ENCODE peak calls at places on chromosomes 3 and 15, in five cellular contexts. I is spleen, Y is uterus, X is WERI-Rb-1, B is upper lobe of right lung. J is an unnamed sample.

GRCh38 chr15:31036783-31037182 is 45.4 kb upstream of the MTMR10 start:
- DNase-seq in I (no peak), Y (no peak), X (no peak), B (no peak), J (no peak)

GRCh38 chr15:77541421-77542181 is 91.1 kb downstream of the LINGO1 start:
- DNase-seq in Y (no peak), I (peak), X (no peak), B (no peak), J (no peak)

GRCh38 chr15:50764331-50765201 is 940 bp downstream of the SPPL2A start:
- DNase-seq in B (no peak), Y (no peak), I (no peak), X (no peak), J (no peak)

GRCh38 chr3:73471986-73472385 is 152.8 kb downstream of the PDZRN3 start:
- DNase-seq in I (no peak), Y (no peak), B (no peak), X (no peak), J (no peak)

GRCh38 chr3:101391413-101391812 is 71.0 kb upstream of the IMPG2 start:
- DNase-seq in B (no peak), I (no peak), X (no peak), Y (no peak), J (no peak)

GRCh38 chr3:37935756-37936666 is 54.6 kb upstream of the VILL start:
- DNase-seq in I (no peak), X (no peak), B (no peak), Y (no peak), J (no peak)

GRCh38 chr15:84817461-84818081 is 415 bp downstream of the ALPK3 start:
- DNase-seq in I (peak), B (peak), Y (no peak), X (peak), J (no peak)

GRCh38 chr15:73949496-73949895 is 23.2 kb downstream of the LOXL1 start:
- DNase-seq in X (no peak), Y (no peak), B (peak), I (peak), J (no peak)

GRCh38 chr3:23263796-23264195 is 60.7 kb downstream of the UBE2E2 start:
- DNase-seq in I (no peak), X (no peak), B (no peak), Y (no peak), J (no peak)

GRCh38 chr3:134463676-134464611 is 21.8 kb downstream of the ANAPC13 start:
- DNase-seq in X (no peak), Y (peak), B (no peak), I (no peak), J (peak)

GRCh38 chr3:187918081-187918644 is 172.9 kb upstream of the BCL6 start:
- DNase-seq in I (no peak), B (no peak), Y (no peak), X (no peak), J (no peak)

GRCh38 chr3:169694117-169694516 is 30.6 kb upstream of the MECOM start:
- DNase-seq in B (no peak), Y (no peak), I (no peak), X (no peak), J (no peak)

GRCh38 chr3:8182904-8183303 is 318.7 kb upstream of the LMCD1 start:
- DNase-seq in I (no peak), Y (no peak), X (no peak), B (no peak), J (no peak)

GRCh38 chr15:70853855-70854668 is at the start of gene LARP6:
- DNase-seq in B (no peak), Y (peak), I (no peak), X (peak), J (peak)

GRCh38 chr15:75822685-75823278 is 20.5 kb upstream of the UBE2Q2 start:
- DNase-seq in I (no peak), Y (no peak), B (no peak), X (no peak), J (no peak)

GRCh38 chr15:96494530-96494929 is 164.0 kb downstream of the NR2F2 start:
- DNase-seq in B (no peak), I (no peak), X (no peak), Y (no peak), J (no peak)

GRCh38 chr3:21747376-21747775 is 3.6 kb downstream of the ZNF385D start:
- DNase-seq in B (no peak), Y (no peak), X (no peak), I (no peak), J (no peak)

GRCh38 chr3:74041068-74041675 is 416.4 kb upstream of the PDZRN3 start:
- DNase-seq in I (no peak), B (no peak), X (no peak), Y (no peak), J (no peak)

GRCh38 chr15:70608156-70608555 is 155.2 kb downstream of the UACA start:
- DNase-seq in X (no peak), I (no peak), Y (peak), B (no peak), J (no peak)

GRCh38 chr15:98855815-98856539 is 151.6 kb downstream of the PGPEP1L start:
- DNase-seq in Y (no peak), B (no peak), X (no peak), I (no peak), J (peak)
- H3K27ac ChIP-seq in Y (peak), B (peak), X (no peak), I (no peak), J (no peak)

DNA sequence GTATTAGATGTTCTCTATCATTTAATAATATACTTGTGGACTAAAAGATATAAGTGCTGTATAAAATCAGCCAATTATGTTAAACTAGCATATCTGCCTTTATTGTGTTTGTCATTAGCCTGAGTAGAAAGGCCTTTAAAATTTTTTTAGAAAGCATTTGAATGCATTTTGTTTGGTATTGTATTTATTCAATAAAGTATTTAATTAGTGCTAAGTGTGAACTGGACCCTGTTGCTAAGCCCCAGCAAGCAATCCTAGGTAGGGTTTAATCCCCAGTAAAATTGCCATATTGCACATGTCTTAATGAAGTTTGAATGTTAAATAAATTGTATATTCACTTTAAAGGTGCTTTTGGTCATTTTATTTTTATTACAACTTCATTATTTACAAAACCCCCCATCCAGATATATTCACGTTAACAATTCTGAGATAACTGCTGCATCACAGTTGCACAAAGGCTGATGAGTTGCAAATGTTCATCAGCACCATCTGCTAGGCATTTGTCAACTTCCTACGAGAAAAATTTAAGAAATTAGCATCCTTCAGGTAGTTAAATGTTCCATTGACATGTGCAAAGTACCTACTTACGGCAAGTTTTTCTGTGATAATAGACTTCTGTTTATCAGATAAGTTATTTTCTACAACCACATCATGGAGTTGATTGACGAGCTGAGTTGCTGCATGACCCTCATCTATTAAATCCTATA is 6.3 kb downstream of the EIF4A2 start:
- DNase-seq in I (no peak), Y (no peak), B (no peak), X (no peak), J (no peak)
- H3K27ac ChIP-seq in I (no peak), Y (no peak), B (no peak), X (no peak), J (no peak)

GRCh38 chr3:195001261-195001660 is 269.7 kb downstream of the XXYLT1 start:
- DNase-seq in I (no peak), X (no peak), Y (no peak), B (peak), J (no peak)

GRCh38 chr3:195004512-195005250 is 266.3 kb downstream of the XXYLT1 start:
- DNase-seq in X (no peak), I (no peak), B (peak), Y (no peak), J (no peak)

GRCh38 chr3:195003006-195003892 is 267.7 kb downstream of the XXYLT1 start:
- DNase-seq in Y (peak), B (peak), I (no peak), X (no peak), J (peak)

GRCh38 chr3:195003893-195004289 is 267.1 kb downstream of the XXYLT1 start:
- DNase-seq in Y (no peak), X (no peak), I (no peak), B (peak), J (no peak)

GRCh38 chr3:195001961-195002861 is 268.7 kb downstream of the XXYLT1 start:
- DNase-seq in Y (peak), I (peak), B (peak), X (peak), J (peak)
- H3K27ac ChIP-seq in Y (no peak), I (no peak), B (no peak), X (peak), J (no peak)

GRCh38 chr3:196138927-196139680 is 57.2 kb upstream of the TFRC start:
- DNase-seq in B (no peak), I (no peak), Y (peak), X (no peak), J (no peak)

GRCh38 chr3:196138464-196138863 is 56.6 kb upstream of the TFRC start:
- DNase-seq in Y (no peak), B (no peak), I (no peak), X (no peak), J (no peak)

GRCh38 chr3:196131921-196132320 is 50.0 kb upstream of the TFRC start:
- DNase-seq in B (no peak), Y (no peak), X (no peak), I (no peak), J (no peak)

GRCh38 chr3:196134691-196135090 is 52.8 kb upstream of the TFRC start:
- DNase-seq in I (no peak), B (no peak), X (no peak), Y (no peak), J (no peak)

GRCh38 chr3:196135693-196136639 is 54.1 kb upstream of the TFRC start:
- DNase-seq in I (no peak), Y (no peak), B (peak), X (no peak), J (no peak)
- H3K27ac ChIP-seq in I (no peak), Y (peak), B (peak), X (no peak), J (no peak)

DNA sequence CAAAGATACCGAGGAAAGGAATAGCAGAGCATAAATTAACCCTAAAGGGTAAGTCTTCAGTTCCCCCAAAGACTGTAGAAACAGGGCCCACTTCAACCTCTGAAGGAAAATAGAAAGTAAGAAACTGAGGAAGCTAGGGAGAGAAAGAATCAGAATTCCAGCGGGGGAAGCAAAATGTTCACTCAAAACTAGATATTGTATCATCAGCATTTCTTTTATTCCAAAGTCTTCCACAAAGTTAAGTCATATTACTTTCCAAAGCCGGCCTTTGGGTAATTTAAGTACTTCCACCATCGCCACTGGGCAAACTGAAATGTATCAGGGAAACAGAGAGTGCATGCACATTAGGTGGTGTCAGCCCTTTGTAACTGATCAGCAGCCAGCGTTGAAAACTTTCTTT is 88.3 kb downstream of the RSL24D1 start:
- DNase-seq in X (no peak), Y (no peak), B (no peak), I (no peak), J (no peak)
- H3K27ac ChIP-seq in X (no peak), Y (no peak), B (no peak), I (no peak), J (no peak)

GRCh38 chr3:99818818-99819217 is 1.2 kb downstream of the CMSS1 start:
- DNase-seq in X (no peak), Y (no peak), I (no peak), B (no peak), J (no peak)
- H3K27ac ChIP-seq in X (no peak), Y (no peak), I (no peak), B (no peak), J (no peak)

DNA sequence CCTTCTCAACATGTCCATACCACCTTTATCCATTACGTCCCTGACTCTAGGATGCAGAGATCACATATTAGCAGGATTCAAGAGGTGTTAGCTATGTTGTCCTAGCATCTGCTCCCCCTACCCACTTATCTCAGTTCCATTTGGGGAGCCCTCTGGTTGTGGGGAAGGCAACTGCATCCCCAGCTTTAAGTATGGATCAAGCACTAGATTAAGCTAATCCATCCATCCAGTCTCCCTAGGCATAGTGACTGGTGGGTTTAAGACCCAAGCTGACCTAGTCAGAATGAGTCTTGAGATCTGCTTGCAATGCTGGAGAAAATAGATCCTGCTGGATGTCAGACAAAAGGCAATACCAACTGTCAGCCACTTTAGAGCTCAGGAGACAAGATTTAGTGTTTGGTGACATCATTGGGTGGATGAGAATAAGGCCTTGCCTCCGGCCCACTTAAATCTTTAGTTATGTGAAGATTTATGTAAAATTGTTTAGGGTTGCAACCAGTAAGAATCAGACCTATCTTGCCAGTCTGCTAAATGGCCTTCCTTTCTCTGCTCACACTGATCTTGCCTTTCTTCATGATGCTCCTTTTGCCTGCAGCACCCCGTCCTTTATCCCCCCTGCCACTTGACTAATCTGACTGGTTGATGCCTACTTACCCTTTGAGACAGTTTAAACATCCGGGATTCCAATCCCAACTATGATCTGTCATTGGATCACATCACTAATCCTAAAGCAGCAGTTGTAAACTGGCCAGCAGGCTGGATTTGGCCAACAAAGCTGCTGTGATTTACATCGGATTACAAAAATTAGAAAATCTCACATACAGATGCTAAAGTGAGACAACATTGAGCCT is 2.1 kb upstream of the ISY1 start:
- DNase-seq in I (no peak), Y (no peak), B (no peak), X (peak), J (no peak)
- H3K27ac ChIP-seq in I (no peak), Y (peak), B (peak), X (peak), J (no peak)

DNA sequence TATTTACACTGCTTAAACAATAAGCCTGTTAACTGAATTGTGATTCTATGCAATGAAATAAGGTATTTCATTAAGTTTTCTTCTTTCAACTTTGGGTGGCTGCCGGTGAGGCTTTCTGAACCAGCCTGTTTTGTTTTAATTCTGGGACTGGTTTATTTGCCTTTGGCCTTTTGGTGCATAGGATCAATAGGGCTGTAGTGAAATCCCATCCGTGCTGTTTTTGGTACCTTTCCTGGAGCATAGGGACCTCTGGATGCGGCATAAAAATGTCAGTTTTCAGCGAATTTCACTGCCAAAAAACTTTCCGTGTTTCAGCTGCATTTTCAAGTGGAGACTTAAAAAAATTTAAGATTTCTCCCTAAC is 514 bp downstream of the PLS1 start:
- DNase-seq in B (no peak), I (no peak), Y (no peak), X (no peak), J (no peak)
- H3K27ac ChIP-seq in B (peak), I (peak), Y (peak), X (peak), J (no peak)